ENCODE peak calls at places on chromosome 3, in nine cellular contexts. R is breast epithelium, P is thyroid gland, Z is heart left ventricle, Y is right lobe of liver, V is esophagus squamous epithelium, W is GM12891, S is uterus, C is endothelial cell of umbilical vein. B is an unnamed sample.

GRCh38 chr3:49867871-49868321 is 1.8 kb downstream of the CAMKV start:
- DNase-seq in R (no peak), P (no peak), Z (no peak), Y (no peak), V (no peak), W (no peak), S (no peak), C (peak; percentile 29), B (no peak)

GRCh38 chr3:37163262-37164020 is 10.9 kb downstream of the LRRFIP2 start:
- DNase-seq in R (no peak), P (no peak), Z (no peak), Y (no peak), V (no peak), W (no peak), S (no peak), C (peak; percentile 61), B (no peak)

GRCh38 chr3:50299638-50299928 is 378 bp upstream of the HYAL3 start:
- DNase-seq in R (no peak), P (no peak), Z (no peak), Y (no peak), V (no peak), W (no peak), S (no peak), C (no peak), B (no peak)

GRCh38 chr3:174430986-174431385 is 428.1 kb upstream of the NAALADL2 start:
- DNase-seq in R (no peak), P (no peak), Z (no peak), Y (no peak), V (no peak), W (no peak), S (no peak), C (no peak), B (no peak)

GRCh38 chr3:9902372-9903237 is at the start of gene IL17RE:
- DNase-seq in R (no peak), P (peak; percentile 69), Z (no peak), Y (peak; percentile 71), V (no peak), W (no peak), S (no peak), C (no peak), B (no peak)

GRCh38 chr3:114336122-114336697 is 42.4 kb downstream of the TIGIT start:
- DNase-seq in R (no peak), P (no peak), Z (no peak), Y (no peak), V (no peak), W (no peak), S (no peak), C (peak; percentile 18), B (no peak)

GRCh38 chr3:3800076-3800448 is 831 bp downstream of the LRRN1 start:
- DNase-seq in R (no peak), P (peak; percentile 44), Z (peak; percentile 10), Y (peak; percentile 60), V (no peak), W (no peak), S (no peak), C (no peak), B (no peak)

GRCh38 chr3:58353722-58354553 is 21.2 kb downstream of the PXK start:
- DNase-seq in R (no peak), P (no peak), Z (no peak), Y (no peak), V (no peak), W (no peak), S (no peak), C (no peak), B (no peak)

GRCh38 chr3:158094235-158094916 is 11.8 kb downstream of the SHOX2 start:
- DNase-seq in R (no peak), P (no peak), Z (no peak), Y (peak; percentile 54), V (no peak), W (no peak), S (no peak), C (no peak), B (no peak)

GRCh38 chr3:119819806-119820205 is 37.9 kb downstream of the NR1I2 start:
- DNase-seq in R (no peak), P (no peak), Z (no peak), Y (no peak), V (no peak), W (no peak), S (no peak), C (no peak), B (no peak)

GRCh38 chr3:13015286-13016082 is 57.7 kb downstream of the IQSEC1 start:
- DNase-seq in R (no peak), P (peak; percentile 20), Z (peak; percentile 42), Y (peak; percentile 74), V (no peak), W (no peak), S (no peak), C (no peak), B (no peak)

GRCh38 chr3:146218880-146219866 is 31.7 kb downstream of the PLSCR4 start:
- DNase-seq in R (no peak), P (peak; percentile 27), Z (no peak), Y (no peak), V (no peak), W (peak; percentile 1), S (peak; percentile 34), C (peak; percentile 71), B (no peak)

GRCh38 chr3:128424508-128425069 is 42.1 kb downstream of the DNAJB8 start:
- DNase-seq in R (no peak), P (no peak), Z (no peak), Y (no peak), V (no peak), W (no peak), S (peak; percentile 69), C (peak; percentile 82), B (no peak)

GRCh38 chr3:65493371-65493882 is 545.3 kb downstream of the MAGI1 start:
- DNase-seq in R (no peak), P (peak; percentile 65), Z (no peak), Y (no peak), V (no peak), W (no peak), S (no peak), C (no peak), B (no peak)

GRCh38 chr3:187536185-187536584 is 134.0 kb downstream of the SST start:
- DNase-seq in R (no peak), P (no peak), Z (no peak), Y (no peak), V (no peak), W (no peak), S (no peak), C (no peak), B (no peak)

GRCh38 chr3:49703443-49703927 is 14.1 kb downstream of the RNF123 start:
- DNase-seq in R (no peak), P (peak; percentile 62), Z (no peak), Y (no peak), V (no peak), W (peak; percentile 97), S (peak; percentile 43), C (peak; percentile 59), B (no peak)

GRCh38 chr3:12879191-12879815 is 37.9 kb upstream of the RPL32 start:
- DNase-seq in R (no peak), P (no peak), Z (no peak), Y (no peak), V (no peak), W (no peak), S (no peak), C (no peak), B (no peak)

GRCh38 chr3:149400645-149401044 is 23.2 kb upstream of the TM4SF1 start:
- DNase-seq in R (no peak), P (no peak), Z (no peak), Y (no peak), V (no peak), W (no peak), S (no peak), C (no peak), B (no peak)

GRCh38 chr3:123540285-123540684 is 44.6 kb downstream of the HACD2 start:
- DNase-seq in R (no peak), P (no peak), Z (no peak), Y (no peak), V (no peak), W (no peak), S (no peak), C (peak; percentile 37), B (no peak)
- TF ChIP-seq POLR2A in R (no peak), P (no peak), Z (no peak), Y (no peak), V (no peak), W (no peak), S (no peak), C (no peak), B (no peak)

DNA sequence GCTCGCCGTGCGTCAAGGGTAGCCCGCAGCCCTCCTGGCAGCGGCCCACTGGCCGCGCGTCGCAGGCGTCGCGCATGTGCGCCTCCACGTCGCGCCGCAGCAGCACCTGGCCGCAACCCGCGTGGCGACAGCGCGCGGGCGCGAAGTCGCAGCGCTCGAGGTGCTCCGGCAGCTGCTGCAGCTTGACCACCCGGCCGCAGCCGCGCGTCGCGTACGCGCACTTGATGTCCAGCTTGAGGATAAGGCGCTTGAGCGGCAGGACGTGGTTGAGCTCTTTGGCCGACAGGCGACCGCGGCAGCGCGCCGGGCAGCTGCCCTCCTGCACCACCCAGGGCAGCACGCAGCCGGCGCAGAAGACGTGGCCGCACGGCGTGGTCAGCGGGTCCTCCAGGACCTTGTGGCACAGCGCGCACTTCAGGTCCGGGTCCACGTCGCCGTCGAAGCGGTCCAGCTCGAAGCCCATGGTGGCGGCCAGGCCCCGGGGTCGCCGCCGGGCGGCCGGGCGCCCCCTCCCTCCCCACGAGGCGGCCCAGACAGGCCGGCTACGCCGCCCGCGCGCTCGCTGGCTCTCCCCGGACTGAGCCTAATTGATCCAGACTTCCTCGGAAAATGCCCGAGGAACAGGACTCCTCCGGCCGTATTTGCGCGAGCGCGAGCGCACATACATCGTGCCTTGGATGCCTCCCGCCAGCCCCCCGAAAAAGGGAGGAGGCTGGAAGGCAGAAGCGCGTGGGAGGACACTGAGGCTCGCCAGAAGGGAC is at the start of gene PDZRN3:
- DNase-seq in R (peak; percentile 47), P (peak; percentile 10), Z (peak; percentile 65), Y (peak; percentile 58), V (no peak), W (no peak), S (peak; percentile 83), C (peak; percentile 15), B (peak; percentile 63)
- TF ChIP-seq POLR2A in R (no peak), P (no peak), Z (no peak), Y (no peak), V (no peak), W (no peak), S (peak; percentile 84), C (no peak), B (peak; percentile 64)

DNA sequence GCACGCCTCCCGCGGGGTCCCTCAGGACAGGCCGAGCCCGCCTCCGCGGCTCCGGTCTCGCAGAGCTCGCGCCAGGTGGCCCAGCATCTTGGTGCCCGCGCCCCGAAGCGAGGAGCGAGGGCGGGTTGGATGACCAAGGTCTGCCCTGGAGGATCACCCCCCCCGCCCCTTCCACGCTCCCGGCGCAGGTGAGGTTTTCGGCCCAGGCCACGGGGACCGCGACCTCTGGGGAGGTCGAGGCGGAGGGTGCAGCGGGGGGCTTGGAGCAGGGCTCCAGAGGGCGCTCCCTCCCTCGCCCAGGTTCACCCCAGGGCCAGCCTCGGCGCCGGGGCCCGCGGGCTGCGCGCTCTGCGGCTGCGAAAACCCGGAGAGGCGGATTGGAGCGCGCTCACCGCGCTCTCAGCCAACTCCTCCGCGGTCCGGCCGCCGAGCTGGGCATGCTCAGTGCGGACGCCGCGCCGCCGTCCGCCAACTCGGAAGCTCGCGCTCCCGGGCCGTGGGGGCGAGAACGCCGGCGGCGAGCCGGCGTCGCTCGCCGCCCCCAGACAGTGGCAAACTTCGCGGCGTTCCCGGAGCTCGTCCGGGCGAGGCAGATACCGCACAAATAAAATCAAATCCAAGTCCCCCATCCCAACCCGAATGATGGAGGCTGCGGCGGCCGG is at the start of gene MED12L:
- DNase-seq in R (no peak), P (peak; percentile 76), Z (peak; percentile 66), Y (peak; percentile 76), V (no peak), W (peak; percentile 92), S (peak; percentile 40), C (peak; percentile 53), B (no peak)
- TF ChIP-seq POLR2A in R (no peak), P (no peak), Z (no peak), Y (no peak), V (no peak), W (no peak), S (peak; percentile 50), C (no peak), B (no peak)

GRCh38 chr3:193982258-193982659 is 153.7 kb upstream of the HES1 start:
- DNase-seq in R (no peak), P (peak; percentile 91), Z (peak; percentile 82), Y (no peak), V (no peak), W (no peak), S (peak; percentile 68), C (peak; percentile 43), B (peak; percentile 80)
- TF ChIP-seq POLR2A in R (no peak), P (no peak), Z (no peak), Y (no peak), V (no peak), W (no peak), S (no peak), C (no peak), B (no peak)

B was measured in gastrocnemius medialis.